ENCODE peak calls at places on chromosome 2, in six cellular contexts. I is cardiac muscle cell, Y is SK-N-SH, N is prostate gland, C is aorta, E is heart right ventricle. H is an unnamed sample.

GRCh38 chr2:102620367-102620766 is 1.0 kb downstream of the SLC9A2 start:
- DNase-seq in I (no peak), Y (no peak), N (peak; percentile 24), C (no peak), E (no peak), H (no peak)

GRCh38 chr2:217643814-217644301 is 358.9 kb downstream of the TNS1 start:
- DNase-seq in I (peak; percentile 87), Y (no peak), N (no peak), C (no peak), E (no peak), H (no peak)

GRCh38 chr2:128451636-128452411 is 133.2 kb upstream of the HS6ST1 start:
- DNase-seq in I (no peak), Y (no peak), N (no peak), C (peak; percentile 43), E (no peak), H (no peak)

GRCh38 chr2:28681216-28681981 is 70.2 kb upstream of the PPP1CB start:
- DNase-seq in I (no peak), Y (no peak), N (no peak), C (peak; percentile 79), E (no peak), H (no peak)

GRCh38 chr2:239887604-239888003 is 137.5 kb downstream of the NDUFA10 start:
- DNase-seq in I (no peak), Y (no peak), N (no peak), C (no peak), E (no peak), H (no peak)

GRCh38 chr2:26974352-26974751 is 3.9 kb downstream of the MAPRE3 start:
- DNase-seq in I (no peak), Y (no peak), N (no peak), C (no peak), E (no peak), H (no peak)

GRCh38 chr2:127165539-127165935 is 54.6 kb downstream of the CYP27C1 start:
- DNase-seq in I (peak; percentile 42), Y (no peak), N (no peak), C (no peak), E (no peak), H (no peak)

GRCh38 chr2:210527286-210527685 is 29.1 kb upstream of the CPS1 start:
- DNase-seq in I (no peak), Y (no peak), N (no peak), C (no peak), E (no peak), H (no peak)

GRCh38 chr2:198042189-198042588 is 237.8 kb downstream of the PLCL1 start:
- DNase-seq in I (no peak), Y (no peak), N (no peak), C (no peak), E (no peak), H (no peak)

GRCh38 chr2:42238644-42239288 is 69.6 kb downstream of the EML4 start:
- DNase-seq in I (peak; percentile 65), Y (no peak), N (peak; percentile 10), C (no peak), E (no peak), H (peak; percentile 6)

GRCh38 chr2:200396726-200397348 is 90.3 kb downstream of the SPATS2L start:
- DNase-seq in I (no peak), Y (no peak), N (no peak), C (no peak), E (no peak), H (no peak)

GRCh38 chr2:180010701-180011100 is 3.6 kb upstream of the CWC22 start:
- DNase-seq in I (no peak), Y (no peak), N (no peak), C (no peak), E (no peak), H (no peak)

GRCh38 chr2:195898505-195898904 is 170.1 kb downstream of the DNAH7 start:
- DNase-seq in I (peak; percentile 68), Y (peak; percentile 65), N (peak; percentile 60), C (peak; percentile 77), E (peak; percentile 68), H (peak; percentile 2)

GRCh38 chr2:240817496-240818292 is 2.3 kb downstream of the KIF1A start:
- DNase-seq in I (no peak), Y (no peak), N (no peak), C (peak; percentile 69), E (no peak), H (no peak)

GRCh38 chr2:201218780-201219179 is 35.8 kb downstream of the CASP10 start:
- DNase-seq in I (no peak), Y (no peak), N (no peak), C (no peak), E (no peak), H (no peak)

GRCh38 chr2:172962064-172962463 is 113.6 kb upstream of the MAP3K20 start:
- DNase-seq in I (no peak), Y (no peak), N (no peak), C (no peak), E (no peak), H (no peak)

GRCh38 chr2:55957142-55957541 is 33.6 kb upstream of the EFEMP1 start:
- DNase-seq in I (no peak), Y (no peak), N (no peak), C (no peak), E (no peak), H (no peak)

GRCh38 chr2:185385157-185385556 is 353.4 kb upstream of the FSIP2 start:
- DNase-seq in I (no peak), Y (no peak), N (peak; percentile 6), C (no peak), E (no peak), H (no peak)

GRCh38 chr2:60989256-60989655 is 28.3 kb upstream of the PEX13 start:
- DNase-seq in I (no peak), Y (no peak), N (no peak), C (no peak), E (no peak), H (no peak)

GRCh38 chr2:140586379-140586778 is 1544.4 kb downstream of the LRP1B start:
- DNase-seq in I (peak; percentile 49), Y (peak; percentile 21), N (no peak), C (no peak), E (no peak), H (peak; percentile 45)

GRCh38 chr2:133362061-133362476 is 206.2 kb downstream of the NCKAP5 start:
- DNase-seq in I (no peak), Y (no peak), N (no peak), C (no peak), E (no peak), H (no peak)

GRCh38 chr2:98697651-98698337 is 33.1 kb downstream of the MGAT4A start:
- DNase-seq in I (no peak), Y (no peak), N (no peak), C (no peak), E (no peak), H (no peak)

GRCh38 chr2:118723394-118723793 is 124.1 kb downstream of the EN1 start:
- DNase-seq in I (no peak), Y (no peak), N (no peak), C (no peak), E (no peak), H (no peak)

DNA sequence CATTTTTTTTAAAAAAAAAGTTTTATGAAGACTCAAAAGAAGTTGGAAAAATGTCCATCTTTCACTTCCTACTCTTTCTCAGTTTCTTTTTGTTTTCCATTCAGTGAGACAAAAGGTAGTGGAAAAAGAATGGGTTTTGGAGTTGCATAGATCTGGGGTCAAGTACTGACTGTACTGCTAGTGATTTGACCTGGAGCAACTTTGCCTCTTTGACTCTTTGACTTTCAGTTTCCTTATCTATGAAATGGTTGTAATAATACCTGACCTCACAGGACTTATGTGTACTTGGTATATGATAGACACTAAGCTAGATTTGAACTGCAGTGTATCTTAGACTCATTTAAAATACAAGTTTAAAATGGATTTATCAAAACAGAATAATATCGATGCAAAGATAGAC is 3.5 kb upstream of the KCNE4 start:
- DNase-seq in I (no peak), Y (no peak), N (no peak), C (no peak), E (no peak), H (no peak)
- H3K27ac ChIP-seq in I (no peak overlapping the region), Y (peak overlapping the region; percentile 99), N (no peak overlapping the region), C (no peak overlapping the region), E (no peak overlapping the region), H (no peak overlapping the region)

GRCh38 chr2:120240901-120241429 is 11.7 kb upstream of the RALB start:
- DNase-seq in I (no peak), Y (no peak), N (no peak), C (no peak), E (no peak), H (no peak)

GRCh38 chr2:120239488-120240287 is 13.0 kb upstream of the RALB start:
- DNase-seq in I (no peak), Y (no peak), N (no peak), C (peak; percentile 90), E (no peak), H (no peak)

GRCh38 chr2:120237491-120237902 is 14.3 kb upstream of the TMEM185B start:
- DNase-seq in I (no peak), Y (no peak), N (no peak), C (no peak), E (no peak), H (peak; percentile 63)

GRCh38 chr2:120236791-120237190 is 13.6 kb upstream of the TMEM185B start:
- DNase-seq in I (no peak), Y (no peak), N (no peak), C (no peak), E (no peak), H (no peak)

DNA sequence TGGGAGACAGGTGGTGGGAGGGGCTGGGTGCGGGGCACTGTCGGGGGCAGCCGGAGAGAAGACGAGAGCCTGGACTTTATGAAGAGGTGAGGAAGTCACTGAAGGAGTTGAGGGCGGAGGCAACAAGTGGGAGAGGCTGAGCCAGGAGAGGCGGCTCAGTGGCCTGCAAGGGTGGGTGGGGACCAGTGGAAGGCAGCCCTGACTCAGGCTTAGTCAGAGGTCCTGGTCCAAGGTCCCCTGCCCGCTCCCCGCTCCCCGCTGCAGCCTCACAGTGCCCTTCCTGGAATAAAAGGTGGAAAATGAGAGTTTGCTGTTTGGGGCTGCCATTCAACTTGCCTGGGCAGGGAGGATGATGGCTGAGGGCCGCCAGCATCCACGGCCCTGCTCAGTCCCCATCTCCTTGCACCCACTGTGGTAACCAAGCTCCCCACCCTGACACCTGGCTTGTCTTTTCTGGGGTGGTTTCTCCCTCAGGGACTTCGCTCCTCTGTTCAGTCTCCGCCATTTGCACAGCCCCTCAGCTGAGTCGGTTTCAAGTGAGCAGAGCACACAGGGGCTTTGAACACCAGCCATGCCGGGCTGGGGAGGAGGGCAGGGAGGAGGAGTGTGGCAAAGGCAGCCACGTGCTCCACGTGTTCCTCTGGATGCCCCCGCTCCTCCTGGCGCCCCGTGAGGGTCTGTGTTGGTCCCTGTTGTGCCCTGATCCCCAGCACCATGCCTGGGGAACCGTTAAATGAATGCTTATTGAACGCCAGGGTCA is 13.7 kb upstream of the RALB start:
- DNase-seq in I (no peak), Y (no peak), N (no peak), C (peak; percentile 88), E (no peak), H (peak; percentile 80)
- H3K27ac ChIP-seq in I (no peak overlapping the region), Y (peak overlapping the region; percentile 77), N (no peak overlapping the region), C (no peak overlapping the region), E (peak overlapping the region; percentile 66), H (peak overlapping the region; percentile 69)

GRCh38 chr2:69242651-69243051 is 144.4 kb downstream of the GFPT1 start:
- DNase-seq in I (no peak), Y (no peak), N (no peak), C (no peak), E (no peak), H (no peak)
- H3K27ac ChIP-seq in I (no peak overlapping the region), Y (peak overlapping the region; percentile 62), N (no peak overlapping the region), C (no peak overlapping the region), E (no peak overlapping the region), H (no peak overlapping the region)

DNA sequence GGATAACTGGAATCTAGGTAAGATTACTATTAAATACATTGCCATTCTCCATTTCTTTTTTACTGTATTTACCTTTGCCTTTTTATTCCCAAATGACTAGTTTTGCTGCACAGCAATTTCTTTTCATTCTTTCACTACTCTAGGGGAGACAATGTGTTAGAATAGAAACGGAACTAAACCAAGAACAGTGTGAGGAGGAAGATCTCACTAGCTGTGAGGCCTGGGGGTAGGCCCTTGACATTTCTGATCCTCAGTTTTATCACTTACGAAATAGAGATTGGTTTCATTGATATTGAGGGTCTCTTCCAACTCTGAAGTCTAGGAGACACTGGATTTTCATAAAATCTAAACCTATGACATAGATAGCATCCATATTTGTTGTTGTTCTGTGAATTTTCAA is 191.1 kb downstream of the IKZF2 start:
- DNase-seq in I (no peak), Y (no peak), N (no peak), C (no peak), E (no peak), H (no peak)
- H3K27ac ChIP-seq in I (no peak overlapping the region), Y (no peak overlapping the region), N (no peak overlapping the region), C (no peak overlapping the region), E (no peak overlapping the region), H (no peak overlapping the region)

H was measured in HCT116.